ENCODE peak calls at places on chromosomes 11 and 22, in five cellular contexts. V is NCI-H2107, T is GM12865, H is renal cortical epithelial cell, Q is GM10248. R is an unnamed sample.

GRCh38 chr22:28231423-28231822 is 312.4 kb upstream of the PITPNB start:
- DNase-seq in V (no peak), H (peak), T (no peak), Q (no peak), R (no peak)

GRCh38 chr11:3046190-3046589 is 11.0 kb downstream of the CARS1 start:
- DNase-seq in T (no peak), V (no peak), H (no peak), Q (no peak), R (no peak)

GRCh38 chr22:23053051-23053707 is 17.1 kb upstream of the GNAZ start:
- DNase-seq in H (no peak), Q (no peak), T (no peak), V (no peak), R (no peak)

GRCh38 chr11:125170406-125171031 is 6.0 kb downstream of the PKNOX2 start:
- DNase-seq in Q (no peak), H (no peak), T (no peak), V (no peak), R (no peak)

GRCh38 chr11:105132716-105133511 is 6.7 kb downstream of the CARD18 start:
- DNase-seq in Q (no peak), T (no peak), H (no peak), V (no peak), R (no peak)

GRCh38 chr11:44624761-44625221 is 59.3 kb downstream of the CD82 start:
- DNase-seq in V (no peak), H (no peak), Q (peak), T (no peak), R (no peak)

GRCh38 chr22:28750471-28750881 is 8.6 kb downstream of the HSCB start:
- DNase-seq in T (no peak), H (no peak), Q (no peak), V (no peak), R (no peak)

GRCh38 chr22:50340157-50340879 is 2.8 kb upstream of the PPP6R2 start:
- DNase-seq in V (no peak), Q (no peak), T (peak), H (no peak), R (no peak)

GRCh38 chr11:34566209-34566551 is 52.6 kb upstream of the ELF5 start:
- DNase-seq in V (no peak), T (no peak), Q (no peak), H (no peak), R (no peak)

GRCh38 chr11:110125632-110126031 is 32.4 kb downstream of the ZC3H12C start:
- DNase-seq in V (no peak), Q (no peak), T (no peak), H (peak), R (no peak)

GRCh38 chr11:122817121-122817520 is 21.2 kb upstream of the CRTAM start:
- DNase-seq in Q (no peak), T (no peak), V (no peak), H (peak), R (no peak)

GRCh38 chr22:38572065-38572464 is 2.1 kb upstream of the DMC1 start:
- DNase-seq in H (peak), T (peak), Q (peak), V (no peak), R (no peak)

GRCh38 chr11:91396243-91397133 is 828.1 kb upstream of the FAT3 start:
- DNase-seq in T (no peak), H (peak), Q (no peak), V (no peak), R (no peak)

GRCh38 chr11:453564-453963 is 3.5 kb downstream of the PTDSS2 start:
- DNase-seq in T (no peak), V (no peak), Q (no peak), H (no peak), R (no peak)

R was measured in NCI-H187.